ENCODE peak calls at places on chromosome 9, in five cellular contexts. U is astrocyte of the spinal cord, E is fibroblast of the aortic adventitia, K is foreskin fibroblast, L is Peyer's patch. M is an unnamed sample.

GRCh38 chr9:85871008-85871407 is 69.9 kb upstream of the NAA35 start:
- DNase-seq in K (peak), E (no peak), U (no peak), L (no peak), M (no peak)

GRCh38 chr9:111180801-111181200 is 142.5 kb upstream of the LPAR1 start:
- DNase-seq in L (no peak), K (peak), E (peak), U (no peak), M (no peak)

GRCh38 chr9:127088724-127089615 is 33.5 kb downstream of the ANGPTL2 start:
- DNase-seq in L (peak), E (no peak), U (no peak), K (no peak), M (no peak)

GRCh38 chr9:18489861-18490260 is 15.9 kb downstream of the ADAMTSL1 start:
- DNase-seq in U (peak), K (peak), L (no peak), E (peak), M (no peak)

GRCh38 chr9:133522073-133522910 is 2.5 kb downstream of the MYMK start:
- DNase-seq in E (no peak), U (no peak), L (no peak), K (no peak), M (no peak)

GRCh38 chr9:120456218-120456617 is 123.7 kb downstream of the CDK5RAP2 start:
- DNase-seq in E (no peak), U (no peak), L (no peak), K (no peak), M (no peak)

GRCh38 chr9:87109182-87109581 is 161.9 kb upstream of the GAS1 start:
- DNase-seq in U (peak), K (peak), L (no peak), E (peak), M (no peak)

GRCh38 chr9:76444530-76444929 is 14.5 kb upstream of the GCNT1 start:
- DNase-seq in U (no peak), L (no peak), K (no peak), E (no peak), M (no peak)

GRCh38 chr9:94772654-94773303 is 46.3 kb downstream of the AOPEP start:
- DNase-seq in E (peak), L (no peak), K (peak), U (peak), M (no peak)

GRCh38 chr9:16303506-16303905 is 567.0 kb downstream of the BNC2 start:
- DNase-seq in U (no peak), E (no peak), K (no peak), L (no peak), M (no peak)

GRCh38 chr9:129406278-129407225 is 214.3 kb downstream of the C9orf50 start:
- DNase-seq in L (peak), U (no peak), E (no peak), K (no peak), M (no peak)

GRCh38 chr9:28648723-28649122 is 1075.4 kb upstream of the C9orf72 start:
- DNase-seq in U (no peak), K (no peak), L (no peak), E (no peak), M (no peak)

GRCh38 chr9:75979362-75979761 is 88.9 kb downstream of the PCSK5 start:
- DNase-seq in L (no peak), E (no peak), K (peak), U (no peak), M (no peak)

GRCh38 chr9:38621434-38622082 is 1.2 kb upstream of the ANKRD18A start:
- DNase-seq in K (peak), U (peak), E (no peak), L (peak), M (peak)

GRCh38 chr9:137130176-137130755 is 8.7 kb upstream of the GRIN1 start:
- DNase-seq in L (no peak), E (no peak), K (peak), U (no peak), M (no peak)

GRCh38 chr9:118871531-118871930 is 497.7 kb downstream of the BRINP1 start:
- DNase-seq in L (no peak), K (no peak), E (no peak), U (no peak), M (no peak)

GRCh38 chr9:113632776-113633590 is 169.5 kb downstream of the RGS3 start:
- DNase-seq in E (no peak), L (peak), K (peak), U (no peak), M (no peak)

GRCh38 chr9:125705893-125706292 is 1.1 kb downstream of the MAPKAP1 start:
- DNase-seq in L (no peak), E (no peak), K (no peak), U (no peak), M (no peak)

GRCh38 chr9:125701351-125701750 is 5.7 kb downstream of the MAPKAP1 start:
- DNase-seq in E (peak), U (peak), L (no peak), K (peak), M (no peak)

GRCh38 chr9:125703662-125704061 is 3.3 kb downstream of the MAPKAP1 start:
- DNase-seq in E (no peak), U (no peak), K (no peak), L (no peak), M (no peak)

DNA sequence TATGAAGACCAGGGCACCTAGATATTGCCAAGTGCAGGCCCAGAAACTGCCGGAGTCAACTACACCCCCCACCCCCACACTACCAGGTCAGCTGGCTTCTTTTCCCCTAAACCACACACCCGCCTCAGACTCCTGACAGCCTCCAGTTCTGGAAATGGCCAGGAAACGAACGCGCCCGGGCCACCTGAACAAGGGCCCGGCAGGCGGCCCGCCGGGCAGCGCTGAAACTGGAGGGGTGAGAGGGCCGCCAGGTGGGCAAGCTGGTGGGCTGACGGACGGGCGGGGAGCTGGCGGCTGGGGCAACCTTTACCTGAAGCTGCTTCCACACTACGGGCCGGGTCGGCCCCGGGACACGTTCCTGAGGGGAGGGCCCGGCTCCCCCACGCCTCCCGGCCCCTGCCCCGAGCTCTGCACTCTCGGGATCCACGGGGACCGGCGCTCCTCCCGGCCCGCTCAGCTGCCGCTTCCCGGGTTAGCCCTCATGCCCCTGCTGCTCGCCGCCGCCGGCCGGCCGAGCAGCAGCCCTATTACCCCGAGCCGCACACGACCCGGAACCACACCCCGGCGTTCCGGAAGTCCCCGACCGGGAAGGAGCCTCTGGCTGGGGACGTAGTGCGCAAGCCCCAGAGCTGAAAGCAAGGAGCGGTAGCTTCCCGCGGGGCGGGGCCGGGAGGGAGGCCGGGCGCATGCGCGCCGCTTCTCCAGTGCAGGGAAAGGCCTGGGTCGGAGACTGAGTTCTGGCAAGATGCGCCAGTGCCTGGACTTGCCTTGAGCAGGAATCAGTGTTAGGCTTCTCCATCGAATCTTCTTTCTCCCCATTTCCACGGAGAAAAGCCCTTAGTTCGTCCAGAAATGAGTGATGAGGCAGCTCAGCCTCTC is at the start of gene MAPKAP1:
- DNase-seq in U (peak), K (peak), L (peak), E (peak), M (peak)
- TF ChIP-seq CTCF in U (no peak), K (no peak), L (no peak), E (no peak), M (no peak)

GRCh38 chr9:107273634-107274033 is 9.4 kb upstream of the RAD23B start:
- DNase-seq in K (no peak), U (no peak), E (no peak), L (no peak), M (no peak)

GRCh38 chr9:107274953-107275422 is 8.1 kb upstream of the RAD23B start:
- DNase-seq in L (no peak), K (peak), E (peak), U (peak), M (no peak)

GRCh38 chr9:107275530-107275929 is 7.5 kb upstream of the RAD23B start:
- DNase-seq in E (no peak), L (no peak), K (no peak), U (no peak), M (no peak)

GRCh38 chr9:107276966-107277710 is 5.9 kb upstream of the RAD23B start:
- DNase-seq in L (no peak), K (peak), E (peak), U (no peak), M (no peak)

DNA sequence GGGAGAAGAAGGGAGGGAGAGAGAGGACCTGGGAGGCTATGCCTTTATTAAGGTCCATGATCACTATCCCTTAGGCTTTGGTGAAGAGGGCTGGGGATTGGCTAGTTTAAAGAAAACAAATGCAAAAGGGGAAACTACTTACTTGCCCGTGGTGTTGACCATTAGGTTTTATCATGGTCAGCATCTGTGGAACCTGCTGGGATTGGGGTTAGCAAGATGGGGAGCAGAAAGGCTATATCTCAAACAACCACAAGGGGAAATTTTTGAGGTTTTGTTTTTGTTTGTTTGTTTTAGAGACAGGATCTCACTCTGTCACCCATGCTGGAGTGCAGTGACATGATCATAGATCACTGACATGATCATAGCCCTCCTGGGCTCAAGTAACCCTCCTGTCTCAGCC is 9.0 kb upstream of the RAD23B start:
- DNase-seq in L (no peak), K (no peak), U (no peak), E (no peak), M (no peak)
- TF ChIP-seq CTCF in L (no peak), K (no peak), U (no peak), E (peak), M (no peak)

DNA sequence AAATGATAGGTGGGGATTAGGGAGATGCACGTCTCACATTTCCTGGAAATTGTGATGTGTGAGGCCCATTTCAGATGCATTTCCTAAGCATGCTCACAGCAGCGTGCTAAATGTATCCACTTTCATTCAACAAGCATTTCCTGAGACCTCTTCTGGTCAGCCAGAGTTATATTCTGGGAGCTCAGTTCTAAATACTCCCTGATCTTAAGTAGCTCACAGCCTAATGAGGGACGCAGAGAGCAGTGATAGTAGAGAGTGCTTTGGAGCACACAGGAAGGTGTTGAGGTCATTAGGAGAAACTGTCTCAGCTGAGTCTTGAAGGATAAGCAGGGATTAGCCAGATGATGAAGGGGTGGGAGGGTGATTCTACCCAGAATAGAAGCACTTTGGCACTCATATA is 46.2 kb upstream of the FSD1L start:
- DNase-seq in E (peak), L (no peak), K (peak), U (peak), M (no peak)
- TF ChIP-seq CTCF in E (peak), L (no peak), K (peak), U (peak), M (no peak)

GRCh38 chr9:36788534-36788933 is 215.8 kb downstream of the MELK start:
- DNase-seq in U (no peak), E (no peak), K (no peak), L (no peak), M (no peak)
- TF ChIP-seq CTCF in U (peak), E (peak), K (peak), L (no peak), M (no peak)

DNA sequence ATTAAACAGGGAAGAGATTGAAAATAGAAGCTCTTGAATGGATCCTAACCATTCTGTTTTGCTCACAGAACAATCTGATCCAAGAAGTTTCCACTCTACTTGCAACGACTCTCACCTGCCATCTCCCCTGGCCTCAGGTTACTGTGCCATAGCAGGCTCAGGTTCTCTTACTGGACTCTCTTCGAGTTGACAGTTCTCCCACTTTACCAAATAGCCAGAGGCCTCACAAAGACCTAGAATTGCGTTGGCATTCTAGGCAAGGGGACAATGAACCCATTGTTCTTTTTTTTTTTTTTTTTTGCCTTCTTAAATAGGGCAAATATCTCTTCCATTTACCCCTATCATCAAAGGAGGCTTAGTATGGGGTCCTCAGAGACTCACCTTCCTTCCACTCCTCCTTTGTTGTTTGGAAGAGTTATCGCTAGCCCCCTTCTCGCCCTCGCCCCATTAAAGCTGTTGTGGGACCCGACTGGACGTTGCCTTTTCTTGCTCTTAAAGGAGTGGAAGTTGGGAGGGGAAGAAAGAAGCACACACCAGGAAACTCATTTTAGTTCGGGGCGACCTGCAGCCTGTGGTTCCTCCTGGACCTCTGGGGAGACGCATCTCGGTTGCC is 688 bp upstream of the PLPPR1 start:
- DNase-seq in L (no peak), E (no peak), K (no peak), U (peak), M (no peak)
- TF ChIP-seq CTCF in L (no peak), E (no peak), K (no peak), U (no peak), M (no peak)

GRCh38 chr9:91098203-91098602 is 263.5 kb downstream of the AUH start:
- DNase-seq in L (no peak), U (no peak), K (no peak), E (no peak), M (no peak)

GRCh38 chr9:91102269-91102668 is 259.4 kb downstream of the AUH start:
- DNase-seq in E (no peak), U (no peak), K (no peak), L (no peak), M (no peak)

GRCh38 chr9:91099471-91099870 is 262.2 kb downstream of the AUH start:
- DNase-seq in L (no peak), E (no peak), K (no peak), U (no peak), M (no peak)

GRCh38 chr9:91101598-91102168 is 260.0 kb downstream of the AUH start:
- DNase-seq in U (no peak), K (peak), E (no peak), L (peak), M (no peak)

DNA sequence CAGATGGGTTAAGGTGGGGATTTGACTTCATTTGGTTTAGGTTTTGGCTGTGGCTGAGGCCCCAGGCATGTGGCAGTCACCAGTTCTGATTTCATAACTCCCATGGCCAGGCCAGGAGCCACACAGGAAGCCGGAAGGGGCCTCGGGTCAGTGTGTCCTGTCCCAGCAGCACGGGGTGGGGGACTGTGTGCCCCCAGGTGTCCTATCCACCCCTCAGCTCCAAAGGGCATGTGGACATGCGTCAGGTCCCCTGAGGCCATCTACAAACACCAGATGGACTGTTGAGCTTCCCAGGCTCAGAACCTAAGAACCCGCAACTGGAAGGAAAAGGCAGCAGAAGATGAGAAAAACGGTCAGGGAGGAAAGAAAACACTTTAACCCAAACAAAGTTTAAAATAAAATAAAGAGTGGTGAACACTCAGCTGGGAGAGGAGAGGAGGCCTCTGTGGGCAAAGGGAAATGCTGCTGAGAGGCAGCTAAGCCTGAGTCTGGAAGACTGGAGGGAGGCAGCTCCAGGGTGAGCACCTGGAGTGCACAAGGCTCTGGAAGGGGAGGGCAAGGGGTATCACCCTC is 260.8 kb downstream of the AUH start:
- DNase-seq in U (peak), L (no peak), K (peak), E (no peak), M (no peak)
- TF ChIP-seq CTCF in U (no peak), L (no peak), K (no peak), E (no peak), M (no peak)

M was measured in activated B cell treated with CpG ODN at 0.5 μM for 24 hours.